ENCODE peak calls at places on chromosomes 5 and 9, in nine cellular contexts. W is tibial nerve, H is spleen, F is HCT116, P is body of pancreas, Y is stomach, T is IMR-90, L is H54, D is adrenal gland. X is an unnamed sample.

GRCh38 chr5:89374144-89374784 is 491.3 kb upstream of the MEF2C start:
- DNase-seq in L (no peak), Y (no peak), D (no peak), W (no peak), P (peak; percentile 34), T (no peak), H (no peak), F (no peak), X (no peak)

GRCh38 chr9:97373311-97373710 is 38.6 kb upstream of the TDRD7 start:
- DNase-seq in T (no peak), W (no peak), Y (no peak), L (no peak), H (no peak), P (no peak), D (no peak), F (no peak), X (no peak)

GRCh38 chr9:13330396-13331004 is 51.0 kb upstream of the MPDZ start:
- DNase-seq in H (no peak), W (no peak), Y (no peak), D (peak; percentile 40), T (no peak), F (no peak), P (peak; percentile 20), L (no peak), X (no peak)

GRCh38 chr5:170464280-170465127 is 39.3 kb upstream of the KCNIP1 start:
- DNase-seq in H (no peak), W (no peak), F (no peak), D (no peak), T (no peak), L (no peak), Y (no peak), P (no peak), X (no peak)

GRCh38 chr5:170162631-170163321 is 57.1 kb downstream of the FOXI1 start:
- DNase-seq in F (no peak), W (no peak), D (no peak), H (no peak), P (no peak), L (no peak), T (no peak), Y (no peak), X (no peak)

GRCh38 chr5:154857534-154858250 is 735 bp upstream of the CNOT8 start:
- DNase-seq in W (peak; percentile 98), L (peak; percentile 84), P (peak; percentile 96), F (peak; percentile 92), D (peak; percentile 97), T (peak; percentile 96), H (peak; percentile 97), Y (peak; percentile 92), X (peak; percentile 95)

GRCh38 chr5:127615916-127616315 is 33.0 kb upstream of the CTXN3 start:
- DNase-seq in P (no peak), H (no peak), L (no peak), W (no peak), Y (no peak), F (no peak), T (peak; percentile 15), D (no peak), X (no peak)

GRCh38 chr5:178234753-178235599 is 2.4 kb upstream of the PHYKPL start:
- DNase-seq in T (peak; percentile 41), Y (peak; percentile 73), L (peak; percentile 83), P (peak; percentile 63), H (peak; percentile 91), D (peak; percentile 63), W (peak; percentile 84), F (peak; percentile 70), X (peak; percentile 83)

GRCh38 chr5:138542120-138542955 is 698 bp downstream of the ETF1 start:
- DNase-seq in W (no peak), Y (peak; percentile 27), T (peak; percentile 11), H (no peak), F (no peak), L (no peak), D (no peak), P (peak; percentile 22), X (peak; percentile 59)

GRCh38 chr5:163894645-163895044 is 389.2 kb downstream of the MAT2B start:
- DNase-seq in D (no peak), T (peak; percentile 94), W (no peak), L (no peak), P (no peak), H (no peak), Y (no peak), F (no peak), X (no peak)

GRCh38 chr9:20117985-20118384 is 329.1 kb upstream of the SLC24A2 start:
- DNase-seq in Y (no peak), P (no peak), F (no peak), D (no peak), T (no peak), L (no peak), H (no peak), W (no peak), X (no peak)

GRCh38 chr9:122158202-122158601 is 1.4 kb downstream of the NDUFA8 start:
- DNase-seq in D (peak; percentile 56), Y (no peak), F (peak; percentile 70), T (peak; percentile 43), W (no peak), P (peak; percentile 50), H (no peak), L (no peak), X (peak; percentile 82)

GRCh38 chr9:77909306-77909705 is 122.3 kb downstream of the GNAQ start:
- DNase-seq in L (no peak), H (no peak), T (no peak), W (no peak), D (no peak), P (no peak), F (no peak), Y (no peak), X (peak; percentile 70)

GRCh38 chr9:72364679-72365524 is at the start of gene ZFAND5:
- DNase-seq in L (peak; percentile 99), F (peak; percentile 90), P (peak; percentile 100), H (peak; percentile 99), D (peak; percentile 99), T (peak; percentile 98), Y (peak; percentile 99), W (peak; percentile 98), X (peak; percentile 99)

GRCh38 chr9:72362680-72363139 is 2.3 kb downstream of the ZFAND5 start:
- DNase-seq in H (peak; percentile 81), P (peak; percentile 68), L (no peak), Y (peak; percentile 57), W (peak; percentile 84), D (peak; percentile 83), T (peak; percentile 76), F (no peak), X (peak; percentile 83)

GRCh38 chr9:72365525-72366256 is 683 bp upstream of the ZFAND5 start:
- DNase-seq in L (peak; percentile 81), T (peak; percentile 87), P (peak; percentile 91), Y (peak; percentile 85), H (peak; percentile 95), W (peak; percentile 91), F (no peak), D (peak; percentile 92), X (peak; percentile 90)

GRCh38 chr9:72363226-72363625 is 1.8 kb downstream of the ZFAND5 start:
- DNase-seq in F (no peak), W (no peak), Y (no peak), P (no peak), D (no peak), L (no peak), T (no peak), H (no peak), X (peak; percentile 69)

DNA sequence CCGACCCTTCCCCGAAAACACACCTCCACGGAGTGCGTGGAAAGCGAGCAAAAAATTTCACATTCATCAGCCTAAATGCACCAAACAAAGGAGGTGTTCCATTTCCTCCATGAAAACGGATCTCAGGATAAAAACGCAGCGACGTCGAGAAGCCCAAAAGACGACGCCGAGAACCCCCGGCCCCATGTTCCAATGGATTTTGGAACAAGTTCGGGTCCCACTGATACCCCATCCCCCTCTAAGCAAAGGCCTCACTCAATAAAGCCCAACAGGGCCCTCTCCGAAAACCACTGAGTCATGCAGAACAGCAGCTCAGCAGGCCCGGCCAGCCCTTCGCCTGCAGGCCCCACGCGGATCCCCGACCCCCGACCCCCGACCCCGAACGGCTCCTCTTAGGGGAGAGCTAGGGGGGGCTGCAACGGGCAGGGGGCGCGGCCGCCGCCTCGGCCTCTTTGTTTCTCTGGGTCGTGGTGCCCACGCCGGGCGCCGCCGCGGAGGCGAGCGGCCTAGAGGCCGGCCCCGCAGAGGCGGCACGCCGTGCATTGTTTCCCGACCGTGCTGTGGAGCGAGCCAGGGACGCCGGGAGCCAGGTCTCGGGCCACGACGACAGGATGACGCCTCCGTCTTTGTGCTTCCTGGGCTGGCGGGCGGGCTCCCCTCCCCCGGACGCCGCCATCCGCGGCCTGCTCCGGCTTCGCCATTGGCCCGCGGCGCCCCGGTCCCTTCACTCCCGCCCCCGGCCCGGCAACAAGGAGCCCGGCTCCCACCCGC is 915 bp downstream of the ZFAND5 start:
- DNase-seq in W (no peak), P (peak; percentile 68), F (no peak), T (peak; percentile 61), D (peak; percentile 56), L (peak; percentile 44), H (peak; percentile 95), Y (peak; percentile 68), X (peak; percentile 82)
- TF ChIP-seq POLR2A in W (no peak), P (no peak), F (no peak), T (no peak), D (peak; percentile 20), L (no peak), H (no peak), Y (no peak), X (no peak)

DNA sequence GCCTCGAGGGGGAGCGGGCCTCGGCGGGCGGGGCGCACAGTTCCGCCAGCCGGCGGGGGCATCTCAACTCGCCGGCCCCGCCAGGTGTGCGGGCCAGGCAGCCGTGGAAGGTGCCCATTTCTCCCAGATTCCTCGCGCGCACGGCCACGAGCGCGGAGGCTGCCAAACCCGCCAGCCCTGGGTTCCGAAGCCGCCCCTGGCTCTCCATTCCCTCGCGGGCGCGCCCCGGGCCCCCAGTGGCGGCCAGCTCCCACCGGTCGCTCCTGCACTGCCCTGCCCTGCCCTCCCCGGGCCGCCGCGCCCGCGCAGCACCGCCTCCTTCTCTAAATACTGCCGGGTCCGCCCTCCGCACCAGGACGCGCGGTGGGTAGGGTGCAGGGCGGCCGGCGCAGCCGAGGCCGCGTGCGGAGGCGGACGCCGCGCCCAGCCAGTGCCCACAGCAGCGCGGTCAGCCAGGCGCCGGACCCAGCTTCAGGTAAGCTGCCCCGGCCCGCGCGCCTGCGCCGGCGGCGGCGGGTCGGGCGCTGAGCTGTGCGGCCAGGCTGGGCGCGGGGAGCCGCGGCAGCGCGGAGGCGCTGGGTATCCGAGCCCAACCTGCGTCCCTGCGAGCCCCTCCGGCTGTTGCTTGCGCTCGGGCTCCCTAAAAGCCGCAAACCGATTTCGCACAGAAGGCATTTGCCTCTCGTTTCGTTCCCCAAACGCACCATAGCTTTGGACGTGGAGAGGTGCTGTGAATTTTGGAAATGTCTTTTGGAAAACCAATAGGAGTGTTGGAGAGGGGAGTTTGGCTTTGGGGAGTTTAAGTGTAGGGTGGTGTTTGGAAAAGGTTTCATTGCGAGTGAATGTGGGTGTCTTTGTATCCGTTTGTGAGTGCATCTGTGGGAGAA is at the start of gene TMEM171:
- DNase-seq in T (peak; percentile 37), W (no peak), Y (peak; percentile 82), L (peak; percentile 42), H (peak; percentile 82), F (peak; percentile 16), P (peak; percentile 54), D (no peak), X (peak; percentile 56)
- TF ChIP-seq POLR2A in T (no peak), W (no peak), Y (no peak), L (peak; percentile 74), H (peak; percentile 14), F (peak; percentile 49), P (peak; percentile 22), D (no peak), X (no peak)

GRCh38 chr5:431711-432050 is 11.3 kb upstream of the EXOC3 start:
- DNase-seq in F (no peak), D (no peak), L (no peak), P (no peak), H (peak; percentile 67), Y (no peak), T (no peak), W (no peak), X (no peak)
- TF ChIP-seq POLR2A in F (no peak), D (no peak), L (no peak), P (no peak), H (no peak), Y (no peak), T (no peak), W (no peak), X (no peak)

GRCh38 chr9:105415344-105415980 is 32.4 kb upstream of the FSD1L start:
- DNase-seq in H (no peak), W (peak; percentile 77), D (peak; percentile 42), L (peak; percentile 48), P (peak; percentile 63), Y (peak; percentile 59), F (peak; percentile 50), T (peak; percentile 55), X (peak; percentile 63)
- TF ChIP-seq POLR2A in H (no peak), W (no peak), D (no peak), L (no peak), P (no peak), Y (no peak), F (no peak), T (no peak), X (no peak)